ENCODE peak calls at places on chromosomes 4 and X, in seven cellular contexts. Z is mesendoderm, R is H1, P is H9, Y is neuronal stem cell, M is IMR-90, T is trophoblast cell. D is an unnamed sample.

GRCh38 chrX:46554942-46555341 is 9.7 kb upstream of the ZNF674 start:
- DNase-seq in Z (no peak), R (no peak), P (no peak), Y (no peak), M (peak), T (no peak), D (peak)

GRCh38 chr4:184383497-184384055 is 90.8 kb downstream of the IRF2 start:
- DNase-seq in Z (no peak), R (no peak), P (no peak), Y (no peak), M (peak), T (peak), D (peak)

GRCh38 chrX:38868941-38869378 is 67.7 kb downstream of the MID1IP1 start:
- DNase-seq in Z (no peak), R (no peak), P (no peak), Y (no peak), M (peak), T (peak), D (peak)

GRCh38 chrX:729583-730409 is 99.2 kb downstream of the SHOX start:
- DNase-seq in Z (no peak), R (no peak), P (no peak), Y (no peak), M (no peak), T (no peak), D (no peak)

GRCh38 chr4:6538111-6538510 is 36.9 kb upstream of the MAN2B2 start:
- DNase-seq in Z (no peak), R (no peak), P (no peak), Y (no peak), M (no peak), T (no peak), D (no peak)

GRCh38 chrX:100424012-100424411 is 13.9 kb upstream of the PCDH19 start:
- DNase-seq in Z (peak), R (peak), P (peak), Y (no peak), M (no peak), T (peak), D (no peak)

GRCh38 chr4:48746608-48747374 is 33.3 kb downstream of the FRYL start:
- DNase-seq in Z (peak), R (no peak), P (no peak), Y (no peak), M (no peak), T (no peak), D (no peak)

GRCh38 chrX:154022108-154022507 is 2.4 kb upstream of the IRAK1 start:
- DNase-seq in Z (no peak), R (no peak), P (no peak), Y (no peak), M (no peak), T (no peak), D (no peak)

GRCh38 chr4:616911-617643 is 8.3 kb upstream of the PDE6B start:
- DNase-seq in Z (no peak), R (no peak), P (no peak), Y (no peak), M (no peak), T (no peak), D (no peak)

GRCh38 chr4:188971125-188971524 is 831.9 kb downstream of the TRIML1 start:
- DNase-seq in Z (peak), R (no peak), P (no peak), Y (no peak), M (peak), T (no peak), D (no peak)
- H3K23ac ChIP-seq in Z (no peak), R (no peak), P (no peak), Y (no peak), M (no peak), T (no peak), D (no peak)

GRCh38 chr4:126761947-126762650 is 870.7 kb upstream of the INTU start:
- DNase-seq in Z (no peak), R (no peak), P (no peak), Y (no peak), M (no peak), T (no peak), D (no peak)

GRCh38 chr4:126766266-126766665 is 866.5 kb upstream of the INTU start:
- DNase-seq in Z (no peak), R (no peak), P (no peak), Y (no peak), M (peak), T (no peak), D (no peak)

GRCh38 chr4:126758493-126758892 is 874.3 kb upstream of the INTU start:
- DNase-seq in Z (no peak), R (no peak), P (no peak), Y (no peak), M (no peak), T (no peak), D (no peak)

GRCh38 chr4:126757219-126757618 is 875.5 kb upstream of the INTU start:
- DNase-seq in Z (no peak), R (no peak), P (no peak), Y (no peak), M (peak), T (no peak), D (peak)

GRCh38 chr4:126762651-126763247 is 870.0 kb upstream of the INTU start:
- DNase-seq in Z (no peak), R (no peak), P (no peak), Y (no peak), M (no peak), T (no peak), D (no peak)
- H3K23ac ChIP-seq in Z (no peak), R (no peak), P (no peak), Y (no peak), M (no peak), T (no peak), D (no peak)

GRCh38 chr4:13535708-13536361 is 8.5 kb downstream of the NKX3-2 start:
- DNase-seq in Z (no peak), R (peak), P (no peak), Y (no peak), M (no peak), T (no peak), D (no peak)
- H3K23ac ChIP-seq in Z (no peak), R (no peak), P (no peak), Y (peak), M (no peak), T (no peak), D (no peak)

DNA sequence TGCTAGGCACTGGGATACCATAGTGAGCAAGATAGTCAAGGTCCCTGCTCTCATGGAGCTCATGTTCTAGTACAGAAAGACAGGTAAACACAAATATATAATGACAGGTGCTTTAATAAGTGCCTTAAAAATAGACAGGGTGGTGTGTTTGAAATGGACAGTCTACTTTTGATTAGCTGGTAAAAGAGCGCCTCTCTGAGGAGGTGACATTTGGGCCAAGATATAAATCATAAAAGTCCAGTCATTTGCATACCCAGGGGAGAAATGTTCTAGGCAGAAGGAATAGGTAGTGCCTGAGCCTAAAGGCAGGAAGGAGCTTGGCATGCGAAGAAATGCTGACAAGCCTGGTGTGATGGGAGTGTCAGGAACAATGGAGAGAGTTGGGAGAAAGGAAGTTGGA is 83.6 kb downstream of the DNAAF6 start:
- DNase-seq in Z (no peak), R (no peak), P (no peak), Y (no peak), M (no peak), T (no peak), D (no peak)
- H3K23ac ChIP-seq in Z (no peak), R (no peak), P (no peak), Y (no peak), M (no peak), T (no peak), D (no peak)

GRCh38 chr4:7716322-7716721 is 223.3 kb downstream of the AFAP1 start:
- DNase-seq in Z (no peak), R (no peak), P (no peak), Y (no peak), M (no peak), T (no peak), D (no peak)
- H3K23ac ChIP-seq in Z (no peak), R (no peak), P (no peak), Y (no peak), M (no peak), T (no peak), D (no peak)

DNA sequence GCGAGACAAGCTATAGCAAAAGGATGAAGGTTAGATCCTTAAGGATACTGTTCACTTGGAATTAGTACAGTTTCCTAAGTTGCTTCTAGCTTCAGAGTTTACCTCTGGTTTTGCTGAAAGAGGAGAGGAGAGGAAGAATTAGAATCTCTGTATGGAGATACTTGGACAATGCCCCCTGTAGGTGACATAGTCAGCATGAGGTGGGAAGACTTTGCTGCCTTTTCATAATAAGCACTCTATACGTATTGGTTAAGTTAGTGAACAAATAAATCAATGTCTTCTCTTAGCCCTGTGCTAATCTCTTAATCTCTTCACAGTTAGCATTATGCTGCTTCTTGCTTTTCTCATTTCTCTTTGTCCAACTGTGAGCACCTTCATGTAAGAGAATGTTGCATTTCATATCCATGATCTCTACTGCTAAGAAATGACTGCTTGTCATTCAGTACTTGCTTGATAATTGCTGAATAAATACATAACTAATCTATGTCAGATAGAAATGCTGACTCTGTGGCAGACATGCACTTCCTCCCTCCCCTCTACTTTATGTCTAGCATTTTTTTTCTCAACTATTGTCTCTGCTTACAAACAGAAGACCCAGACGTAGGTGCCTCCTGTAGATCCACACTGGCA is 527.2 kb downstream of the GBA3 start:
- DNase-seq in Z (no peak), R (no peak), P (no peak), Y (no peak), M (no peak), T (no peak), D (no peak)
- H3K23ac ChIP-seq in Z (no peak), R (no peak), P (no peak), Y (no peak), M (no peak), T (no peak), D (no peak)

DNA sequence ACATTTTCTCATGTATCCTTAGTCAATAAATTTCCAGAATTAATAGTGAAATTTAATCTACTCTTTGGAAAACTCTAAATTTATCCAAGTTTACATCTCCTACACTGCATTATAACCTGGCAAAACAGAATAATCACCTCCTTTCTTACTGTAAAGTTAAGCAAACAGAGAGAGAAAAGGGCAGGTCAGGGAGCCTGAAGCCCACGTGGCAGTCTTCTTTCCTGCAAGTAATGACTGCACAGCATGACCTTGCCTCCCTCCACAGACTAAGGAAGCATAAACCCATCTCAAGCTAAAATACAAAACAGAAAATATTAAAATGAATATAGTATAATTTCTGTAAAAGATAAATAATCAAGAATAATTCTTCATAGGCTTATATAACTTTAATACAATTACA is 1153.0 kb downstream of the C4orf33 start:
- DNase-seq in Z (peak), R (no peak), P (no peak), Y (no peak), M (no peak), T (no peak), D (no peak)
- H3K23ac ChIP-seq in Z (no peak), R (no peak), P (no peak), Y (no peak), M (no peak), T (no peak), D (no peak)

DNA sequence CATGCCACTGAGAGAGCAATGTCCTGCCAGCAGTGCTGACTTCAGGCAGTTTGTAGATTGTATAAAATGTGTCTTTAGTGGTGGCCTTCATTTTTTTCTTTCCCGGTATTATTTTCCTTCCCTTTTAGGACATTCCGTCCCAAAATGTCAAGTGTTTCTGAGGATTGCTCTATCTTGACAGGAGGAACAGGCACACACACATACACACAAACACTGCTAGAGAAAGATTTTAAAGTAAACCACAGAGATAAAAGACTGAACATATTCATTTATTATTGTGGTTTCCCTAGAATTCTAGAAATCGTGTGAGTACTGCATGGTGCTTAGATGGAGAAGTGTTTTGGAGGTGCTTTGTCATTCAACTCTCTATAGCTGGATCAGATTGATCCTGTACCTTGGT is 111.9 kb downstream of the GABRB1 start:
- DNase-seq in Z (no peak), R (no peak), P (no peak), Y (no peak), M (no peak), T (no peak), D (peak)
- H3K23ac ChIP-seq in Z (no peak), R (no peak), P (no peak), Y (no peak), M (no peak), T (no peak), D (no peak)

D was measured in mesenchymal stem cell.